ENCODE peak calls at places on chromosome 15, in nine cellular contexts. O is mammary epithelial cell; B is naive thymus-derived CD4-positive, alpha-beta T cell; V is brain microvascular endothelial cell; L is heart left ventricle; U is GM12865; W is adrenal gland; S is gastrocnemius medialis; D is RWPE2. N is an unnamed sample.
A peak's percentile ranks its signal among the peaks of the same experiment; 100 is the strongest.

GRCh38 chr15:56369234-56369633 is 4.0 kb downstream of the TEX9 start:
- DNase-seq in V (no peak), B (no peak), L (no peak), D (no peak), S (no peak), W (no peak), O (peak; percentile 20), U (peak; percentile 48), N (no peak)

GRCh38 chr15:90086868-90087268 is 15.4 kb downstream of the IDH2 start:
- DNase-seq in S (no peak), V (no peak), O (peak; percentile 36), W (peak; percentile 66), B (peak; percentile 50), L (no peak), U (peak; percentile 69), D (no peak), N (no peak)

GRCh38 chr15:51089699-51090098 is 5.0 kb downstream of the TNFAIP8L3 start:
- DNase-seq in V (no peak), L (no peak), D (no peak), B (no peak), S (no peak), U (no peak), O (no peak), W (no peak), N (peak; percentile 37)

GRCh38 chr15:74531144-74531811 is 9.7 kb upstream of the ARID3B start:
- DNase-seq in U (no peak), V (peak; percentile 98), B (no peak), L (no peak), O (peak; percentile 94), W (no peak), D (peak; percentile 82), S (no peak), N (peak; percentile 98)

GRCh38 chr15:51731549-51732267 is 5.7 kb downstream of the LYSMD2 start:
- DNase-seq in U (peak; percentile 91), W (no peak), O (no peak), V (peak; percentile 55), D (no peak), L (no peak), B (peak; percentile 70), S (no peak), N (peak; percentile 37)

GRCh38 chr15:37372064-37372463 is 271.7 kb upstream of the MEIS2 start:
- DNase-seq in U (no peak), L (no peak), V (no peak), W (no peak), S (no peak), B (no peak), D (no peak), O (no peak), N (no peak)

GRCh38 chr15:72196409-72197044 is 1.1 kb downstream of the GRAMD2A start:
- DNase-seq in U (no peak), O (peak; percentile 49), V (no peak), W (no peak), D (no peak), B (no peak), L (no peak), S (no peak), N (no peak)

GRCh38 chr15:78170848-78171773 is 21.9 kb downstream of the IDH3A start:
- DNase-seq in L (no peak), S (no peak), B (no peak), D (no peak), O (no peak), W (peak; percentile 22), V (no peak), U (peak; percentile 86), N (no peak)

GRCh38 chr15:90559119-90559518 is 29.4 kb downstream of the CRTC3 start:
- DNase-seq in W (no peak), S (no peak), U (no peak), B (no peak), L (no peak), V (no peak), D (no peak), O (no peak), N (no peak)

DNA sequence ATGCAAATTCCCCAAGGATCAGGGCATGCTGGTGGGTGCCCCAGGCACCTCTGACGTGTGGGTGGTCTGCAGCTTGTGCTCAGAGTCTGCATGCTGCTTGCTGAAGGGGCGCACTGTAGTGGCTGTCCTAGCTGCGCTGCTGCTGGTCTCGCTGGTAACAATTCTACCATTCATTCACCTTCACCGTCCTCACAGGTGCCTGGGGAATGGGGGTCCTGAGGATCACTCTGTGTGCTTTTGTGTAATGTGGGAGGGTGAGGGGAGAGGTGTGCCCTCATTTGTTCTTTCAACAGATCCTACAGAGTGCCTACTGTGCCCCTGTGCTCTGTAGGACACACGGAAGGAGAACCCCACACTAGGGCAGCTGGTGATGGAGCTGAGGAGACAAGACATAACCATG is 2.1 kb upstream of the ITGA11 start:
- DNase-seq in V (no peak), W (no peak), D (peak; percentile 44), S (no peak), B (no peak), U (no peak), L (no peak), O (no peak), N (no peak)
- H3K4me3 ChIP-seq in V (no peak overlapping the region), W (no peak overlapping the region), D (no peak overlapping the region), S (no peak overlapping the region), B (no peak overlapping the region), U (no peak overlapping the region), L (no peak overlapping the region), O (no peak overlapping the region), N (no peak overlapping the region)

GRCh38 chr15:25374143-25374542 is 64.7 kb downstream of the UBE3A start:
- DNase-seq in W (no peak), V (no peak), S (no peak), L (no peak), D (no peak), B (no peak), U (no peak), O (no peak), N (peak; percentile 2)

GRCh38 chr15:25375557-25375956 is 63.3 kb downstream of the UBE3A start:
- DNase-seq in L (no peak), W (no peak), U (no peak), S (no peak), V (no peak), O (no peak), B (no peak), D (no peak), N (no peak)

GRCh38 chr15:25381579-25381978 is 57.2 kb downstream of the UBE3A start:
- DNase-seq in V (no peak), L (no peak), D (no peak), S (no peak), W (no peak), U (no peak), O (no peak), B (no peak), N (no peak)

DNA sequence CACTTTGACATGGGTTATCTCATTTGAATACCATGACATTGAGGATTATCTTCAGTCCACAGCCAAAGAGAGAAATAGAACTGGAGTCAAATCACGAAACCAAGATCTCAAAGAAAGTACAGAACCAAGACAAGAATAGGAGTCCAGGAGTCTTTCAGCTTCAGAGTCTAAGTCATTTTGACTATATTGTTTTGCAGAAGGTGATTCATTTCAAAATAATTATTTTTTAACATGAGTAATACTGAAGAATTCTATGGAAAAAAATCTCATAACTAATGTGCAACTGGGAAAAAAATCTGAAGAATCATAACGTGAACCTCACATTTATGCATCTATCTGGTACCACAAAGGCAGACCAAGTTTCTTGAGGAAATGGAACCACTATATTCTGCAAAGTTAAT is 60.3 kb downstream of the UBE3A start:
- DNase-seq in B (no peak), O (no peak), W (no peak), V (no peak), L (no peak), U (no peak), D (no peak), S (no peak), N (peak; percentile 22)
- H3K4me3 ChIP-seq in B (no peak overlapping the region), O (no peak overlapping the region), W (no peak overlapping the region), V (no peak overlapping the region), L (no peak overlapping the region), U (no peak overlapping the region), D (no peak overlapping the region), S (no peak overlapping the region), N (no peak overlapping the region)

DNA sequence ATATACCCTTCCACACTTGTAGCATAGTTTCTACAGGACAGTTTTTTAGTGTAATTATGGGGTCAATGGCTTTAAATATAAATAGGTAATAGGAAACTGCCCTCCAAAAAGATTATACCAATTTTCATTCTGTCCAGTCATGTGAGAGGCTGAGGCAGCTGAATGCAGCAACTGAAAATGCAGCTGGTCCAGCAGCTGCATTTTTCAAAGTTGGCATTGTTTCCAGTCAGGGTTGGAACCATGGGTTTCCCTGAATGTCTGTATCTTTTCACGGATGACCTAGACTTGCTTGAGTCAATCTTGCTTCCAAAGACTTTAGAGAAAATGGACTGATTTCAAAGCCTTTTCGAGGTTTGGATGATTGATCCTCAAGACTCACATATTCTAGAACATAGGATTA is 9.9 kb upstream of the KNL1 start:
- DNase-seq in W (no peak), B (no peak), V (no peak), L (no peak), U (no peak), S (no peak), D (no peak), O (no peak), N (no peak)
- H3K4me3 ChIP-seq in W (no peak overlapping the region), B (no peak overlapping the region), V (no peak overlapping the region), L (no peak overlapping the region), U (no peak overlapping the region), S (no peak overlapping the region), D (no peak overlapping the region), O (no peak overlapping the region), N (no peak overlapping the region)

GRCh38 chr15:52788099-52788986 is 1.8 kb downstream of the ONECUT1 start:
- DNase-seq in U (no peak), V (no peak), O (peak; percentile 25), B (no peak), S (no peak), D (no peak), L (no peak), W (no peak), N (no peak)
- H3K4me3 ChIP-seq in U (no peak overlapping the region), V (no peak overlapping the region), O (no peak overlapping the region), B (no peak overlapping the region), S (no peak overlapping the region), D (no peak overlapping the region), L (no peak overlapping the region), W (no peak overlapping the region), N (no peak overlapping the region)

N was measured in astrocyte.